ENCODE peak calls at places on chromosomes 12 and 14, in seven cellular contexts. One of them, this sample, is unnamed.
A peak's percentile ranks its signal among the peaks of the same experiment; 100 is the strongest.

GRCh38 chr12:78878866-78879265 is 14.3 kb downstream of the SYT1 start:
- DNase-seq in CD8-positive, alpha-beta memory T cell: no peak
- DNase-seq in activated T-cell treated with anti-CD3 and anti-CD28 coated beads for 1 hour: no peak
- DNase-seq in activated CD8-positive, alpha-beta memory T cell treated with anti-CD3 and anti-CD28 coated beads, Interleukin-2, amount 50 U/mL, for 4 hours: no peak
- DNase-seq in OCI-LY7: no peak
- DNase-seq in neural crest cell: no peak
- DNase-seq in stimulated activated CD4-positive, alpha-beta T cell treated with anti-CD3 and anti-CD28 coated beads, Interleukin-1b, Interleukin-23, amount 100 ng/mL, for 4 hours: no peak
- DNase-seq in this sample: no peak

GRCh38 chr12:50074936-50075807 is 10.0 kb upstream of the SMARCD1 start:
- DNase-seq in CD8-positive, alpha-beta memory T cell: peak; percentile 71
- DNase-seq in activated T-cell treated with anti-CD3 and anti-CD28 coated beads for 1 hour: peak; percentile 81
- DNase-seq in activated CD8-positive, alpha-beta memory T cell treated with anti-CD3 and anti-CD28 coated beads, Interleukin-2, amount 50 U/mL, for 4 hours: peak; percentile 85
- DNase-seq in OCI-LY7: peak; percentile 83
- DNase-seq in neural crest cell: peak; percentile 92
- DNase-seq in stimulated activated CD4-positive, alpha-beta T cell treated with anti-CD3 and anti-CD28 coated beads, Interleukin-1b, Interleukin-23, amount 100 ng/mL, for 4 hours: peak; percentile 80
- DNase-seq in this sample: peak; percentile 67

GRCh38 chr12:64142382-64142781 is 79.7 kb downstream of the KICS2 start:
- DNase-seq in CD8-positive, alpha-beta memory T cell: no peak
- DNase-seq in activated T-cell treated with anti-CD3 and anti-CD28 coated beads for 1 hour: no peak
- DNase-seq in activated CD8-positive, alpha-beta memory T cell treated with anti-CD3 and anti-CD28 coated beads, Interleukin-2, amount 50 U/mL, for 4 hours: no peak
- DNase-seq in OCI-LY7: no peak
- DNase-seq in neural crest cell: no peak
- DNase-seq in stimulated activated CD4-positive, alpha-beta T cell treated with anti-CD3 and anti-CD28 coated beads, Interleukin-1b, Interleukin-23, amount 100 ng/mL, for 4 hours: no peak
- DNase-seq in this sample: no peak

GRCh38 chr12:124664395-124665111 is 97.1 kb upstream of the NCOR2 start:
- DNase-seq in CD8-positive, alpha-beta memory T cell: no peak
- DNase-seq in activated T-cell treated with anti-CD3 and anti-CD28 coated beads for 1 hour: no peak
- DNase-seq in activated CD8-positive, alpha-beta memory T cell treated with anti-CD3 and anti-CD28 coated beads, Interleukin-2, amount 50 U/mL, for 4 hours: no peak
- DNase-seq in OCI-LY7: no peak
- DNase-seq in neural crest cell: no peak
- DNase-seq in stimulated activated CD4-positive, alpha-beta T cell treated with anti-CD3 and anti-CD28 coated beads, Interleukin-1b, Interleukin-23, amount 100 ng/mL, for 4 hours: no peak
- DNase-seq in this sample: no peak

GRCh38 chr12:57744194-57744776 is 554 bp upstream of the TSPAN31 start:
- DNase-seq in CD8-positive, alpha-beta memory T cell: no peak
- DNase-seq in activated T-cell treated with anti-CD3 and anti-CD28 coated beads for 1 hour: peak; percentile 45
- DNase-seq in activated CD8-positive, alpha-beta memory T cell treated with anti-CD3 and anti-CD28 coated beads, Interleukin-2, amount 50 U/mL, for 4 hours: peak; percentile 64
- DNase-seq in OCI-LY7: peak; percentile 30
- DNase-seq in neural crest cell: peak; percentile 58
- DNase-seq in stimulated activated CD4-positive, alpha-beta T cell treated with anti-CD3 and anti-CD28 coated beads, Interleukin-1b, Interleukin-23, amount 100 ng/mL, for 4 hours: peak; percentile 63
- DNase-seq in this sample: peak; percentile 68

GRCh38 chr12:92332552-92332951 is 186.9 kb upstream of the BTG1 start:
- DNase-seq in CD8-positive, alpha-beta memory T cell: no peak
- DNase-seq in activated T-cell treated with anti-CD3 and anti-CD28 coated beads for 1 hour: no peak
- DNase-seq in activated CD8-positive, alpha-beta memory T cell treated with anti-CD3 and anti-CD28 coated beads, Interleukin-2, amount 50 U/mL, for 4 hours: no peak
- DNase-seq in OCI-LY7: no peak
- DNase-seq in neural crest cell: no peak
- DNase-seq in stimulated activated CD4-positive, alpha-beta T cell treated with anti-CD3 and anti-CD28 coated beads, Interleukin-1b, Interleukin-23, amount 100 ng/mL, for 4 hours: no peak
- DNase-seq in this sample: no peak

GRCh38 chr14:91403069-91403600 is 14.5 kb downstream of the CCDC88C start:
- DNase-seq in CD8-positive, alpha-beta memory T cell: no peak
- DNase-seq in activated T-cell treated with anti-CD3 and anti-CD28 coated beads for 1 hour: no peak
- DNase-seq in activated CD8-positive, alpha-beta memory T cell treated with anti-CD3 and anti-CD28 coated beads, Interleukin-2, amount 50 U/mL, for 4 hours: no peak
- DNase-seq in OCI-LY7: no peak
- DNase-seq in neural crest cell: no peak
- DNase-seq in stimulated activated CD4-positive, alpha-beta T cell treated with anti-CD3 and anti-CD28 coated beads, Interleukin-1b, Interleukin-23, amount 100 ng/mL, for 4 hours: no peak
- DNase-seq in this sample: no peak

GRCh38 chr14:71372411-71372838 is 465.2 kb downstream of the PCNX1 start:
- DNase-seq in CD8-positive, alpha-beta memory T cell: no peak
- DNase-seq in activated T-cell treated with anti-CD3 and anti-CD28 coated beads for 1 hour: no peak
- DNase-seq in activated CD8-positive, alpha-beta memory T cell treated with anti-CD3 and anti-CD28 coated beads, Interleukin-2, amount 50 U/mL, for 4 hours: no peak
- DNase-seq in OCI-LY7: no peak
- DNase-seq in neural crest cell: no peak
- DNase-seq in stimulated activated CD4-positive, alpha-beta T cell treated with anti-CD3 and anti-CD28 coated beads, Interleukin-1b, Interleukin-23, amount 100 ng/mL, for 4 hours: no peak
- DNase-seq in this sample: no peak

GRCh38 chr14:84003316-84003715 is 1526.6 kb upstream of the FLRT2 start:
- DNase-seq in CD8-positive, alpha-beta memory T cell: no peak
- DNase-seq in activated T-cell treated with anti-CD3 and anti-CD28 coated beads for 1 hour: no peak
- DNase-seq in activated CD8-positive, alpha-beta memory T cell treated with anti-CD3 and anti-CD28 coated beads, Interleukin-2, amount 50 U/mL, for 4 hours: no peak
- DNase-seq in OCI-LY7: no peak
- DNase-seq in neural crest cell: no peak
- DNase-seq in stimulated activated CD4-positive, alpha-beta T cell treated with anti-CD3 and anti-CD28 coated beads, Interleukin-1b, Interleukin-23, amount 100 ng/mL, for 4 hours: no peak
- DNase-seq in this sample: no peak

GRCh38 chr14:24734917-24735500 is 101.0 kb upstream of the GZMB start:
- DNase-seq in CD8-positive, alpha-beta memory T cell: no peak
- DNase-seq in activated T-cell treated with anti-CD3 and anti-CD28 coated beads for 1 hour: no peak
- DNase-seq in activated CD8-positive, alpha-beta memory T cell treated with anti-CD3 and anti-CD28 coated beads, Interleukin-2, amount 50 U/mL, for 4 hours: no peak
- DNase-seq in OCI-LY7: peak; percentile 63
- DNase-seq in neural crest cell: peak; percentile 59
- DNase-seq in stimulated activated CD4-positive, alpha-beta T cell treated with anti-CD3 and anti-CD28 coated beads, Interleukin-1b, Interleukin-23, amount 100 ng/mL, for 4 hours: no peak
- DNase-seq in this sample: no peak